ENCODE peak calls at places on chromosomes 6 and 20, in six cellular contexts. A is lower leg skin; G is cardiac muscle cell; F is IMR-90; O is CD8-positive, alpha-beta T cell; M is lower lobe of right lung. W is an unnamed sample.
A peak's percentile ranks its signal among the peaks of the same experiment; 100 is the strongest.

GRCh38 chr6:141218583-141218982 is 914.1 kb upstream of the GJE1 start:
- DNase-seq in A (no peak), G (no peak), F (no peak), O (no peak), M (no peak), W (no peak)

GRCh38 chr20:38147751-38148150 is 17.3 kb downstream of the TGM2 start:
- DNase-seq in A (no peak), G (no peak), F (no peak), O (no peak), M (peak; percentile 36), W (no peak)

GRCh38 chr6:42387336-42387735 is 64.4 kb downstream of the TRERF1 start:
- DNase-seq in A (no peak), G (no peak), F (no peak), O (peak; percentile 34), M (no peak), W (no peak)

GRCh38 chr6:164569503-164569902 is 739.9 kb downstream of the C6orf118 start:
- DNase-seq in A (no peak), G (no peak), F (no peak), O (no peak), M (no peak), W (no peak)

GRCh38 chr20:37565134-37565811 is 37.6 kb upstream of the BLCAP start:
- DNase-seq in A (peak; percentile 70), G (no peak), F (no peak), O (no peak), M (no peak), W (no peak)

GRCh38 chr6:144710207-144710606 is 425.1 kb downstream of the UTRN start:
- DNase-seq in A (no peak), G (no peak), F (peak; percentile 90), O (no peak), M (no peak), W (no peak)

GRCh38 chr20:48538856-48539255 is 288.9 kb downstream of the PREX1 start:
- DNase-seq in A (no peak), G (no peak), F (no peak), O (no peak), M (no peak), W (no peak)

GRCh38 chr20:53678990-53679596 is 85.5 kb upstream of the ZNF217 start:
- DNase-seq in A (no peak), G (no peak), F (peak; percentile 27), O (no peak), M (no peak), W (no peak)

GRCh38 chr6:127464161-127464880 is 5.1 kb upstream of the KIAA0408 start:
- DNase-seq in A (no peak), G (no peak), F (peak; percentile 85), O (no peak), M (no peak), W (no peak)

GRCh38 chr20:56974499-56975250 is 291.8 kb downstream of the BMP7 start:
- DNase-seq in A (no peak), G (peak; percentile 72), F (peak; percentile 37), O (no peak), M (no peak), W (peak; percentile 35)

GRCh38 chr6:98054453-98054852 is 771.4 kb upstream of the MMS22L start:
- DNase-seq in A (no peak), G (no peak), F (peak; percentile 1), O (no peak), M (no peak), W (peak; percentile 25)

GRCh38 chr6:43937236-43938177 is 167.5 kb downstream of the VEGFA start:
- DNase-seq in A (peak; percentile 70), G (peak; percentile 96), F (no peak), O (no peak), M (peak; percentile 65), W (no peak)

GRCh38 chr6:5423251-5423650 is 161.9 kb downstream of the FARS2 start:
- DNase-seq in A (no peak), G (no peak), F (no peak), O (no peak), M (no peak), W (no peak)

GRCh38 chr6:134002821-134003220 is 49.6 kb downstream of the SLC2A12 start:
- DNase-seq in A (no peak), G (no peak), F (peak; percentile 37), O (no peak), M (no peak), W (peak; percentile 9)

GRCh38 chr20:34301587-34302311 is 1.4 kb downstream of the AHCY start:
- DNase-seq in A (no peak), G (no peak), F (no peak), O (no peak), M (no peak), W (no peak)

GRCh38 chr6:44851176-44851575 is 463.7 kb downstream of the CDC5L start:
- DNase-seq in A (no peak), G (no peak), F (peak; percentile 17), O (no peak), M (no peak), W (no peak)

GRCh38 chr6:85405175-85405852 is 44.6 kb upstream of the NT5E start:
- DNase-seq in A (no peak), G (no peak), F (peak; percentile 55), O (no peak), M (no peak), W (no peak)

GRCh38 chr6:7237653-7238190 is 75.3 kb downstream of the SSR1 start:
- DNase-seq in A (no peak), G (no peak), F (peak; percentile 41), O (no peak), M (no peak), W (no peak)

GRCh38 chr6:30357678-30358339 is 12.9 kb downstream of the RPP21 start:
- DNase-seq in A (no peak), G (peak; percentile 77), F (peak; percentile 74), O (peak; percentile 54), M (no peak), W (peak; percentile 66)

GRCh38 chr6:134873500-134874388 is 76.2 kb downstream of the ALDH8A1 start:
- DNase-seq in A (no peak), G (no peak), F (no peak), O (peak; percentile 11), M (no peak), W (peak; percentile 53)

GRCh38 chr6:79684821-79685220 is 53.7 kb downstream of the SH3BGRL2 start:
- DNase-seq in A (no peak), G (no peak), F (no peak), O (no peak), M (no peak), W (no peak)

GRCh38 chr6:28947831-28948270 is 24.1 kb upstream of the TRIM27 start:
- DNase-seq in A (no peak), G (no peak), F (peak; percentile 59), O (no peak), M (no peak), W (no peak)

GRCh38 chr20:59994697-59995122 is 36.5 kb downstream of the CDH26 start:
- DNase-seq in A (no peak), G (no peak), F (peak; percentile 20), O (no peak), M (peak; percentile 73), W (no peak)

GRCh38 chr6:11357285-11357684 is 124.8 kb upstream of the NEDD9 start:
- DNase-seq in A (no peak), G (no peak), F (no peak), O (no peak), M (no peak), W (no peak)

GRCh38 chr6:153031335-153031955 is 28.9 kb upstream of the MTRF1L start:
- DNase-seq in A (no peak), G (no peak), F (peak; percentile 64), O (no peak), M (no peak), W (no peak)

GRCh38 chr6:153028963-153029362 is 26.5 kb upstream of the MTRF1L start:
- DNase-seq in A (no peak), G (no peak), F (no peak), O (no peak), M (no peak), W (no peak)

GRCh38 chr6:153034139-153034538 is 31.6 kb upstream of the MTRF1L start:
- DNase-seq in A (no peak), G (no peak), F (no peak), O (no peak), M (no peak), W (no peak)

GRCh38 chr6:153028261-153028660 is 25.8 kb upstream of the MTRF1L start:
- DNase-seq in A (no peak), G (no peak), F (peak; percentile 31), O (no peak), M (no peak), W (no peak)

GRCh38 chr6:153032255-153032882 is 29.9 kb upstream of the MTRF1L start:
- DNase-seq in A (no peak), G (peak; percentile 12), F (peak; percentile 81), O (no peak), M (no peak), W (peak; percentile 18)
- TF ChIP-seq CTCF in A (no peak), G (peak; percentile 40), F (peak; percentile 65), O (no peak), M (peak; percentile 41), W (no peak)

DNA sequence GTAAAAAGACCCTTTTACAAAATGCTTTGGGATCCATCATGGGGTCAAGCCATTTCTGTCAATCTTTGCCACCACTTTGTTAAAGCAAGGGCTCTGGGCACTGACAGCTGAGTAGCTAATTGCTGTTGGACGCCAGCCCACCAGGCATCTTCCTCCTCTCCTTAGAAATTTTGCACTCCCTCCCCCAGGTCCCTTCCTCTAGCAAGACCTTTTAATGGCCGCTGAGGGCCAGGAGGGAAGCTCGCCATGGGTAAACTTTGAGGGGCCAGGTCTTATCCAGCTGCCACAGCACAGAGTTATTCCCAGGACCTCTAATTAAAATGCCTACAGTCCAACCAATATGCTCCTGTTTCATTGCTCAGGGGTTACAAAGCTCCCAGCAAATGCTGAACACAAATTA is 16.9 kb downstream of the SCML4 start:
- DNase-seq in A (no peak), G (no peak), F (no peak), O (no peak), M (no peak), W (no peak)
- H3K4me3 ChIP-seq in A (no peak overlapping the region), G (no peak overlapping the region), F (no peak overlapping the region), O (no peak overlapping the region), M (no peak overlapping the region), W (no peak overlapping the region)

GRCh38 chr6:157669747-157670216 is 153.3 kb upstream of the SNX9 start:
- DNase-seq in A (peak; percentile 97), G (peak; percentile 65), F (peak; percentile 71), O (no peak), M (peak; percentile 74), W (no peak)
- TF ChIP-seq CTCF in A (no peak), G (peak; percentile 36), F (peak; percentile 29), O (no peak), M (no peak), W (no peak)

GRCh38 chr6:81696505-81696904 is 56.0 kb downstream of the TENT5A start:
- DNase-seq in A (no peak), G (no peak), F (peak; percentile 33), O (no peak), M (no peak), W (peak; percentile 44)
- H3K4me3 ChIP-seq in A (no peak overlapping the region), G (no peak overlapping the region), F (no peak overlapping the region), O (no peak overlapping the region), M (no peak overlapping the region), W (no peak overlapping the region)

GRCh38 chr6:156590482-156590881 is 186.7 kb upstream of the ARID1B start:
- DNase-seq in A (no peak), G (no peak), F (no peak), O (no peak), M (no peak), W (no peak)
- TF ChIP-seq CTCF in A (no peak), G (no peak), F (no peak), O (no peak), M (no peak), W (no peak)

GRCh38 chr6:112342511-112342910 is 4.6 kb upstream of the RFPL4B start:
- DNase-seq in A (no peak), G (no peak), F (no peak), O (no peak), M (no peak), W (no peak)
- H3K4me3 ChIP-seq in A (no peak overlapping the region), G (no peak overlapping the region), F (no peak overlapping the region), O (no peak overlapping the region), M (no peak overlapping the region), W (no peak overlapping the region)

W was measured in GM12865.